ENCODE peak calls at places on chromosomes 5 and 9, in four cellular contexts. One of them, this sample, is unnamed.

GRCh38 chr5:10612251-10612650 is 48.4 kb downstream of the ANKRD33B start:
- DNase-seq in CD4-positive, alpha-beta T cell: no peak
- DNase-seq in mucosa of gallbladder: no peak
- DNase-seq in fibroblast of pulmonary artery: no peak
- DNase-seq in this sample: no peak

GRCh38 chr9:37350486-37351190 is 71.9 kb upstream of the GRHPR start:
- DNase-seq in CD4-positive, alpha-beta T cell: no peak
- DNase-seq in fibroblast of pulmonary artery: peak
- DNase-seq in mucosa of gallbladder: no peak
- DNase-seq in this sample: peak

GRCh38 chr5:115543365-115543700 is 1.2 kb downstream of the FEM1C start:
- DNase-seq in fibroblast of pulmonary artery: no peak
- DNase-seq in CD4-positive, alpha-beta T cell: no peak
- DNase-seq in mucosa of gallbladder: peak
- DNase-seq in this sample: peak

GRCh38 chr5:170626507-170627150 is 122.8 kb downstream of the KCNIP1 start:
- DNase-seq in fibroblast of pulmonary artery: no peak
- DNase-seq in CD4-positive, alpha-beta T cell: no peak
- DNase-seq in mucosa of gallbladder: no peak
- DNase-seq in this sample: no peak

GRCh38 chr5:150517272-150518152 is 9.6 kb downstream of the NDST1 start:
- DNase-seq in CD4-positive, alpha-beta T cell: no peak
- DNase-seq in fibroblast of pulmonary artery: peak
- DNase-seq in mucosa of gallbladder: peak
- DNase-seq in this sample: peak

GRCh38 chr5:55308254-55308836 is 556 bp downstream of the MTREX start:
- DNase-seq in mucosa of gallbladder: no peak
- DNase-seq in fibroblast of pulmonary artery: peak
- DNase-seq in CD4-positive, alpha-beta T cell: no peak
- DNase-seq in this sample: no peak

GRCh38 chr9:134062461-134063087 is 5.3 kb downstream of the BRD3 start:
- DNase-seq in fibroblast of pulmonary artery: no peak
- DNase-seq in mucosa of gallbladder: no peak
- DNase-seq in CD4-positive, alpha-beta T cell: no peak
- DNase-seq in this sample: no peak

GRCh38 chr5:43627028-43627427 is 24.0 kb downstream of the NNT start:
- DNase-seq in fibroblast of pulmonary artery: peak
- DNase-seq in CD4-positive, alpha-beta T cell: no peak
- DNase-seq in mucosa of gallbladder: peak
- DNase-seq in this sample: peak

GRCh38 chr9:13228431-13228830 is 51.1 kb downstream of the MPDZ start:
- DNase-seq in mucosa of gallbladder: no peak
- DNase-seq in fibroblast of pulmonary artery: no peak
- DNase-seq in CD4-positive, alpha-beta T cell: no peak
- DNase-seq in this sample: no peak

GRCh38 chr5:69415584-69415958 is 655 bp downstream of the MARVELD2 start:
- DNase-seq in fibroblast of pulmonary artery: no peak
- DNase-seq in mucosa of gallbladder: peak
- DNase-seq in CD4-positive, alpha-beta T cell: no peak
- DNase-seq in this sample: peak

GRCh38 chr5:82513739-82514138 is 235.6 kb upstream of the RPS23 start:
- DNase-seq in mucosa of gallbladder: no peak
- DNase-seq in fibroblast of pulmonary artery: no peak
- DNase-seq in CD4-positive, alpha-beta T cell: no peak
- DNase-seq in this sample: no peak

GRCh38 chr5:20832204-20833080 is 844.4 kb upstream of the CDH18 start:
- DNase-seq in mucosa of gallbladder: no peak
- DNase-seq in CD4-positive, alpha-beta T cell: no peak
- DNase-seq in fibroblast of pulmonary artery: no peak
- DNase-seq in this sample: no peak

GRCh38 chr5:72937517-72938061 is 18.3 kb upstream of the FCHO2 start:
- DNase-seq in fibroblast of pulmonary artery: no peak
- DNase-seq in mucosa of gallbladder: no peak
- DNase-seq in CD4-positive, alpha-beta T cell: no peak
- DNase-seq in this sample: no peak

GRCh38 chr9:135370411-135371375 is 108.9 kb upstream of the PPP1R26 start:
- DNase-seq in fibroblast of pulmonary artery: no peak
- DNase-seq in mucosa of gallbladder: no peak
- DNase-seq in CD4-positive, alpha-beta T cell: no peak
- DNase-seq in this sample: peak

GRCh38 chr9:107246259-107247254 is 36.5 kb upstream of the RAD23B start:
- DNase-seq in mucosa of gallbladder: no peak
- DNase-seq in CD4-positive, alpha-beta T cell: no peak
- DNase-seq in fibroblast of pulmonary artery: no peak
- DNase-seq in this sample: peak

GRCh38 chr9:27353405-27354229 is 56.7 kb upstream of the EQTN start:
- DNase-seq in CD4-positive, alpha-beta T cell: no peak
- DNase-seq in fibroblast of pulmonary artery: no peak
- DNase-seq in mucosa of gallbladder: no peak
- DNase-seq in this sample: no peak

GRCh38 chr5:176181271-176181855 is 56.9 kb upstream of the SIMC1 start:
- DNase-seq in fibroblast of pulmonary artery: no peak
- DNase-seq in CD4-positive, alpha-beta T cell: no peak
- DNase-seq in mucosa of gallbladder: no peak
- DNase-seq in this sample: peak

GRCh38 chr5:157046041-157046440 is 12.9 kb downstream of the HAVCR1 start:
- DNase-seq in fibroblast of pulmonary artery: no peak
- DNase-seq in CD4-positive, alpha-beta T cell: no peak
- DNase-seq in mucosa of gallbladder: peak
- DNase-seq in this sample: peak

GRCh38 chr9:3746296-3747275 is 220.8 kb upstream of the RFX3 start:
- DNase-seq in fibroblast of pulmonary artery: peak
- DNase-seq in mucosa of gallbladder: no peak
- DNase-seq in CD4-positive, alpha-beta T cell: no peak
- DNase-seq in this sample: peak

GRCh38 chr5:158538506-158539074 is 561.1 kb downstream of the EBF1 start:
- DNase-seq in fibroblast of pulmonary artery: no peak
- DNase-seq in CD4-positive, alpha-beta T cell: no peak
- DNase-seq in mucosa of gallbladder: no peak
- DNase-seq in this sample: no peak

GRCh38 chr9:37464426-37465248 is 613 bp downstream of the ZBTB5 start:
- DNase-seq in CD4-positive, alpha-beta T cell: no peak
- DNase-seq in fibroblast of pulmonary artery: peak
- DNase-seq in mucosa of gallbladder: peak
- DNase-seq in this sample: peak

GRCh38 chr9:136372561-136373299 is 739 bp downstream of the CARD9 start:
- DNase-seq in mucosa of gallbladder: peak
- DNase-seq in CD4-positive, alpha-beta T cell: no peak
- DNase-seq in fibroblast of pulmonary artery: peak
- DNase-seq in this sample: peak

GRCh38 chr9:22097712-22098111 is 88.6 kb upstream of the CDKN2B start:
- DNase-seq in mucosa of gallbladder: no peak
- DNase-seq in fibroblast of pulmonary artery: peak
- DNase-seq in CD4-positive, alpha-beta T cell: no peak
- DNase-seq in this sample: peak

GRCh38 chr5:107666051-107666655 is 4.6 kb downstream of the EFNA5 start:
- DNase-seq in fibroblast of pulmonary artery: no peak
- DNase-seq in mucosa of gallbladder: no peak
- DNase-seq in CD4-positive, alpha-beta T cell: no peak
- DNase-seq in this sample: no peak

GRCh38 chr5:94618029-94618492 is 343 bp downstream of the KIAA0825 start:
- DNase-seq in fibroblast of pulmonary artery: peak
- DNase-seq in CD4-positive, alpha-beta T cell: no peak
- DNase-seq in mucosa of gallbladder: peak
- DNase-seq in this sample: peak

GRCh38 chr9:4225291-4226119 is 74.4 kb downstream of the GLIS3 start:
- DNase-seq in mucosa of gallbladder: no peak
- DNase-seq in fibroblast of pulmonary artery: peak
- DNase-seq in CD4-positive, alpha-beta T cell: no peak
- DNase-seq in this sample: peak

GRCh38 chr9:119333507-119334229 is 35.6 kb downstream of the BRINP1 start:
- DNase-seq in CD4-positive, alpha-beta T cell: no peak
- DNase-seq in fibroblast of pulmonary artery: no peak
- DNase-seq in mucosa of gallbladder: no peak
- DNase-seq in this sample: no peak

This sample was measured in astrocyte of the hippocampus.